ENCODE peak calls at places on chromosomes 1 and 21, in six cellular contexts. Y is IMR-90, V is trophoblast cell, I is H1, A is H9, G is neuronal stem cell. C is an unnamed sample.

GRCh38 chr1:208189183-208189582 is 55.0 kb downstream of the PLXNA2 start:
- DNase-seq in Y (no peak), V (peak; percentile 73), I (no peak), A (no peak), G (no peak), C (no peak)

GRCh38 chr1:243882276-243882675 is 32.2 kb upstream of the AKT3 start:
- DNase-seq in Y (peak; percentile 71), V (no peak), I (no peak), A (no peak), G (no peak), C (peak; percentile 19)

GRCh38 chr1:95207223-95207935 is 26.6 kb upstream of the RWDD3 start:
- DNase-seq in Y (no peak), V (no peak), I (no peak), A (no peak), G (no peak), C (no peak)

GRCh38 chr1:228379165-228379460 is 27.5 kb downstream of the TRIM11 start:
- DNase-seq in Y (no peak), V (peak; percentile 4), I (no peak), A (no peak), G (peak; percentile 8), C (peak; percentile 46)

GRCh38 chr1:179002552-179003345 is 22.9 kb upstream of the FAM20B start:
- DNase-seq in Y (peak; percentile 52), V (peak; percentile 80), I (peak; percentile 82), A (peak; percentile 94), G (peak; percentile 93), C (peak; percentile 80)

GRCh38 chr1:8831329-8831728 is 13.9 kb upstream of the RERE start:
- DNase-seq in Y (no peak), V (no peak), I (no peak), A (no peak), G (no peak), C (peak; percentile 40)

GRCh38 chr1:242240061-242240460 is 241.2 kb upstream of the MAP1LC3C start:
- DNase-seq in Y (no peak), V (no peak), I (no peak), A (no peak), G (no peak), C (no peak)

GRCh38 chr1:231872461-231872910 is 245.9 kb downstream of the DISC1 start:
- DNase-seq in Y (peak; percentile 59), V (no peak), I (no peak), A (no peak), G (no peak), C (peak; percentile 65)

GRCh38 chr1:204465469-204466415 is 28.9 kb downstream of the PIK3C2B start:
- DNase-seq in Y (no peak), V (peak; percentile 75), I (no peak), A (no peak), G (no peak), C (no peak)

GRCh38 chr1:108000620-108001105 is 35.7 kb upstream of the VAV3 start:
- DNase-seq in Y (peak; percentile 24), V (no peak), I (no peak), A (no peak), G (no peak), C (peak; percentile 78)

GRCh38 chr1:214187152-214187900 is 93.6 kb upstream of the SMYD2 start:
- DNase-seq in Y (no peak), V (peak; percentile 12), I (no peak), A (peak; percentile 45), G (no peak), C (no peak)

GRCh38 chr1:226635456-226635941 is 86.9 kb downstream of the STUM start:
- DNase-seq in Y (no peak), V (no peak), I (no peak), A (no peak), G (no peak), C (no peak)

GRCh38 chr1:180098242-180098995 is 56.2 kb upstream of the QSOX1 start:
- DNase-seq in Y (peak; percentile 95), V (peak; percentile 83), I (no peak), A (no peak), G (no peak), C (peak; percentile 95)

GRCh38 chr1:198771562-198772153 is 132.8 kb downstream of the PTPRC start:
- DNase-seq in Y (peak; percentile 56), V (peak; percentile 43), I (no peak), A (no peak), G (peak; percentile 20), C (peak; percentile 69)

GRCh38 chr1:163872067-163872466 is 550.3 kb downstream of the NUF2 start:
- DNase-seq in Y (no peak), V (no peak), I (no peak), A (no peak), G (no peak), C (no peak)

GRCh38 chr1:172895050-172895460 is 155.7 kb downstream of the TNFSF18 start:
- DNase-seq in Y (peak; percentile 64), V (no peak), I (no peak), A (no peak), G (no peak), C (peak; percentile 38)

GRCh38 chr1:3640113-3640932 is 9.6 kb downstream of the WRAP73 start:
- DNase-seq in Y (no peak), V (peak; percentile 35), I (no peak), A (no peak), G (no peak), C (no peak)

GRCh38 chr1:156392427-156392826 is 23.4 kb downstream of the RHBG start:
- DNase-seq in Y (no peak), V (no peak), I (no peak), A (no peak), G (peak; percentile 63), C (no peak)

GRCh38 chr1:46180082-46180616 is 3.9 kb upstream of the P3R3URF start:
- DNase-seq in Y (no peak), V (peak; percentile 62), I (peak; percentile 66), A (peak; percentile 83), G (no peak), C (no peak)

GRCh38 chr1:111025109-111025508 is 61.4 kb upstream of the LRIF1 start:
- DNase-seq in Y (no peak), V (no peak), I (no peak), A (no peak), G (no peak), C (no peak)
- H4K91ac ChIP-seq in Y (no peak overlapping the region), V (no peak overlapping the region), I (no peak overlapping the region), A (no peak overlapping the region), G (no peak overlapping the region), C (no peak overlapping the region)

GRCh38 chr21:46017695-46018094 is 36.1 kb downstream of the COL6A1 start:
- DNase-seq in Y (no peak), V (no peak), I (no peak), A (no peak), G (no peak), C (no peak)
- H4K91ac ChIP-seq in Y (no peak overlapping the region), V (no peak overlapping the region), I (no peak overlapping the region), A (no peak overlapping the region), G (no peak overlapping the region), C (no peak overlapping the region)

GRCh38 chr1:245317253-245317652 is 162.5 kb downstream of the KIF26B start:
- DNase-seq in Y (no peak), V (no peak), I (no peak), A (no peak), G (no peak), C (no peak)

GRCh38 chr1:245322673-245323072 is 167.9 kb downstream of the KIF26B start:
- DNase-seq in Y (no peak), V (peak; percentile 65), I (no peak), A (no peak), G (no peak), C (no peak)

GRCh38 chr1:245313581-245313980 is 158.8 kb downstream of the KIF26B start:
- DNase-seq in Y (no peak), V (no peak), I (no peak), A (no peak), G (no peak), C (no peak)

GRCh38 chr1:245316791-245317190 is 162.0 kb downstream of the KIF26B start:
- DNase-seq in Y (no peak), V (no peak), I (no peak), A (no peak), G (no peak), C (no peak)

GRCh38 chr1:245319161-245319560 is 164.4 kb downstream of the KIF26B start:
- DNase-seq in Y (no peak), V (no peak), I (no peak), A (no peak), G (no peak), C (no peak)
- H4K91ac ChIP-seq in Y (no peak overlapping the region), V (no peak overlapping the region), I (no peak overlapping the region), A (no peak overlapping the region), G (no peak overlapping the region), C (no peak overlapping the region)

DNA sequence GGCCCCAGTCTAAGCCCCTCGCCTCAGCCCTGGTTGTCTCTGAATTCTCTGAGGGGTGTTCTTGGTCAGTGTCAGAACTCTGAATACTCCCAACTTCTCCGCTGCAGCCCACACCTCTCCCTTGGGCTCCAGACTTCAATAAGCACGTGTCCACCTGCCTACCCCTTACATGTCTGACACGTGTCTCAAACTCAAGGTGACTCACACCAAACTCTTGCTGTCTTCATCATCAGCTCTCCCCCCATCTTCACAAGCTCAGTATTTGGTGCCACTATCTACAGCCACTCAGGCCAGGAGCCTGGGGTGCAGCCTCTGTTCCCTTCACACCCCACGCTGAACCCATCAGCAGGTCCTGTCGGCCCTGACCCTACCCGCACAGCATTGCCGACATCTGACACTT is 18.8 kb upstream of the UBXN10 start:
- DNase-seq in Y (no peak), V (no peak), I (no peak), A (no peak), G (no peak), C (no peak)
- H4K91ac ChIP-seq in Y (no peak overlapping the region), V (no peak overlapping the region), I (no peak overlapping the region), A (no peak overlapping the region), G (no peak overlapping the region), C (no peak overlapping the region)

DNA sequence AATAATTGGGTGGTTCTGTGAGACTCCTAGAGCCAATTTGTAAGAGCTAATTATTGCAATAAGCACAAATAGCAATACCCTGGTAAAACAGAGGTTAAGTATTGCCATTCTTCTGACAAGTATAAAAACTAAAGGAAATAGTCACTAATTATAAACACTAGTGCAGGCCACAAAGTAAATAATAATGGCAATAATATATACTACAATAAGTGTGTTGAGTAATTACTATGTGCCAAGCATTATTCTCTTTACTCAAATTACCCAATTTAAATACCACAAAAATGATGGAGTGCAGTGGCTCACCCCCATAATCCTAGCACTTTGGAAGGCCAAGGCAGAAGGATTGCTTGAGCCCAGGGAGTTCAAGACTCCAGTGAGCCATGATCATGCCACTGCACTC is 15.3 kb downstream of the ZMYM6 start:
- DNase-seq in Y (no peak), V (no peak), I (no peak), A (no peak), G (no peak), C (no peak)
- H4K91ac ChIP-seq in Y (no peak overlapping the region), V (no peak overlapping the region), I (no peak overlapping the region), A (no peak overlapping the region), G (no peak overlapping the region), C (no peak overlapping the region)

DNA sequence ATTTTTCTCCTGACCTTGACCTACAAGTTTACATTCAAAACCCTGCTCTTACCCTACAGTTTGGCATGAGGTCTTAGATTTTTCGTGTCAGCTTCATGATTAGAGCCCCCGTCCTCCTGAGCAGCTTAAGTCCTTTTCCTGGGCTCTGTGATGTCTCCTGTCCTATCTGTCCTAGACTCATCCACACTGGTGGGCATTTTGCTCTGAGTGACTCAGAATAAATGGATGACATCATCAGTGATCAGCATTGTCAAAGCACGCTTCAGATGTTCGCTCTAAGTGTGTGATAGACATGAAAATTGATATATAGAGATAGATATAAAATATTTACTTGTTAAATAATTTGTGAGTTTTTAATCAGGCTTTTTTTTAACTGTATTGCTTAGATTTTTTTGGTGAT is 21.8 kb downstream of the RGS13 start:
- DNase-seq in Y (no peak), V (peak; percentile 10), I (no peak), A (no peak), G (no peak), C (no peak)
- H4K91ac ChIP-seq in Y (no peak overlapping the region), V (no peak overlapping the region), I (no peak overlapping the region), A (no peak overlapping the region), G (no peak overlapping the region), C (no peak overlapping the region)

C was measured in mesenchymal stem cell.